ENCODE peak calls at places on chromosomes 3 and 15, in eight cellular contexts. I is esophagus muscularis mucosa, C is AG08395, Z is mesothelial cell of epicardium, R is left kidney, U is cerebellum, T is A172, J is germinal center. A is an unnamed sample.

GRCh38 chr3:143970773-143971366 is 753 bp upstream of the DIPK2A start:
- DNase-seq in I (peak), C (peak), Z (peak), R (peak), U (peak), T (peak), J (peak), A (peak)

GRCh38 chr3:23659274-23659673 is 146.5 kb upstream of the UBE2E1 start:
- DNase-seq in I (no peak), C (no peak), Z (no peak), R (no peak), U (no peak), T (no peak), J (peak), A (peak)

GRCh38 chr3:190586631-190587000 is 72.7 kb downstream of the IL1RAP start:
- DNase-seq in I (no peak), C (peak), Z (no peak), R (no peak), U (no peak), T (peak), J (no peak), A (peak)

GRCh38 chr15:80785335-80785734 is 6.2 kb downstream of the CEMIP start:
- DNase-seq in I (no peak), C (no peak), Z (no peak), R (no peak), U (no peak), T (no peak), J (no peak), A (no peak)

GRCh38 chr3:115272036-115272824 is 125.1 kb upstream of the ZBTB20 start:
- DNase-seq in I (no peak), C (peak), Z (no peak), R (peak), U (peak), T (peak), J (no peak), A (no peak)

GRCh38 chr15:80904941-80905532 is 84.6 kb downstream of the MESD start:
- DNase-seq in I (no peak), C (no peak), Z (no peak), R (peak), U (no peak), T (no peak), J (no peak), A (no peak)

GRCh38 chr3:20990896-20991295 is 760.1 kb downstream of the ZNF385D start:
- DNase-seq in I (no peak), C (no peak), Z (no peak), R (no peak), U (no peak), T (no peak), J (no peak), A (no peak)

GRCh38 chr15:63246691-63247464 is 30.5 kb upstream of the APH1B start:
- DNase-seq in I (no peak), C (peak), Z (no peak), R (no peak), U (no peak), T (no peak), J (no peak), A (no peak)

GRCh38 chr15:43370310-43370974 is 401 bp downstream of the ZSCAN29 start:
- DNase-seq in I (no peak), C (peak), Z (peak), R (peak), U (no peak), T (no peak), J (no peak), A (peak)

GRCh38 chr3:43014216-43014615 is 35.1 kb downstream of the GASK1A start:
- DNase-seq in I (no peak), C (no peak), Z (no peak), R (no peak), U (no peak), T (peak), J (no peak), A (no peak)

GRCh38 chr3:156456771-156457224 is 98.1 kb downstream of the SSR3 start:
- DNase-seq in I (no peak), C (no peak), Z (no peak), R (peak), U (no peak), T (peak), J (no peak), A (no peak)

GRCh38 chr3:112765531-112765930 is 81.1 kb downstream of the CD200R1L start:
- DNase-seq in I (no peak), C (no peak), Z (no peak), R (no peak), U (no peak), T (no peak), J (no peak), A (no peak)

GRCh38 chr3:171943262-171944108 is 95.9 kb upstream of the FNDC3B start:
- DNase-seq in I (no peak), C (no peak), Z (no peak), R (no peak), U (no peak), T (no peak), J (no peak), A (no peak)

GRCh38 chr3:55686720-55687254 is 199.7 kb upstream of the WNT5A start:
- DNase-seq in I (no peak), C (peak), Z (no peak), R (no peak), U (no peak), T (peak), J (no peak), A (no peak)

GRCh38 chr3:197736010-197736490 is 654 bp downstream of the RUBCN start:
- DNase-seq in I (peak), C (peak), Z (no peak), R (peak), U (peak), T (peak), J (peak), A (peak)

GRCh38 chr15:22961661-22962221 is 18.4 kb downstream of the CYFIP1 start:
- DNase-seq in I (no peak), C (no peak), Z (no peak), R (no peak), U (no peak), T (no peak), J (no peak), A (no peak)

GRCh38 chr3:45225465-45226205 is 452 bp downstream of the TMEM158 start:
- DNase-seq in I (no peak), C (no peak), Z (no peak), R (peak), U (peak), T (no peak), J (peak), A (peak)

GRCh38 chr3:105162448-105162847 is 204.3 kb upstream of the ALCAM start:
- DNase-seq in I (no peak), C (no peak), Z (no peak), R (no peak), U (no peak), T (no peak), J (no peak), A (no peak)

GRCh38 chr3:39154323-39155021 is 1.1 kb upstream of the CSRNP1 start:
- DNase-seq in I (no peak), C (no peak), Z (no peak), R (peak), U (no peak), T (peak), J (no peak), A (no peak)

GRCh38 chr3:15797600-15798303 is at the start of gene ANKRD28:
- DNase-seq in I (no peak), C (peak), Z (no peak), R (peak), U (peak), T (peak), J (no peak), A (no peak)

GRCh38 chr3:27666708-27667107 is 55.4 kb downstream of the EOMES start:
- DNase-seq in I (no peak), C (peak), Z (no peak), R (peak), U (peak), T (no peak), J (peak), A (no peak)

GRCh38 chr3:42371776-42372175 is 38.6 kb downstream of the LYZL4 start:
- DNase-seq in I (no peak), C (no peak), Z (no peak), R (no peak), U (no peak), T (no peak), J (no peak), A (no peak)

A was measured in naive B cell.